ENCODE peak calls at places on chromosomes 7 and 10, in five cellular contexts. M, N, F, P and O are unnamed samples.

GRCh38 chr7:129925416-129926002 is 27.3 kb downstream of the UBE2H start:
- DNase-seq in M (no peak), N (no peak), F (no peak), P (no peak), O (no peak)

GRCh38 chr10:60140681-60141632 is 234.6 kb upstream of the CCDC6 start:
- DNase-seq in M (no peak), N (peak), F (peak), P (peak), O (peak)

GRCh38 chr10:35379226-35380137 is 43.2 kb downstream of the CCNY start:
- DNase-seq in M (no peak), N (no peak), F (peak), P (no peak), O (no peak)

GRCh38 chr7:104252409-104253134 is 44.8 kb upstream of the ORC5 start:
- DNase-seq in M (no peak), N (no peak), F (no peak), P (peak), O (no peak)

GRCh38 chr10:128001346-128001745 is 94.4 kb downstream of the PTPRE start:
- DNase-seq in M (no peak), N (no peak), F (no peak), P (no peak), O (no peak)

GRCh38 chr7:32588657-32589056 is 93.4 kb downstream of the AVL9 start:
- DNase-seq in M (no peak), N (no peak), F (peak), P (no peak), O (no peak)

GRCh38 chr7:122311280-122311679 is 6.7 kb upstream of the FEZF1 start:
- DNase-seq in M (no peak), N (no peak), F (no peak), P (peak), O (no peak)

GRCh38 chr10:11560076-11560709 is 51.3 kb downstream of the USP6NL start:
- DNase-seq in M (no peak), N (no peak), F (peak), P (no peak), O (no peak)

GRCh38 chr7:6167004-6167551 is 105.3 kb downstream of the CYTH3 start:
- DNase-seq in M (no peak), N (no peak), F (no peak), P (peak), O (no peak)

GRCh38 chr10:6927001-6927400 is 346.9 kb upstream of the PRKCQ start:
- DNase-seq in M (no peak), N (no peak), F (no peak), P (no peak), O (no peak)

GRCh38 chr7:100465702-100466311 is 1.7 kb upstream of the SPACDR start:
- DNase-seq in M (no peak), N (peak), F (peak), P (peak), O (peak)

GRCh38 chr7:102042016-102042656 is 224.7 kb downstream of the CUX1 start:
- DNase-seq in M (no peak), N (no peak), F (peak), P (no peak), O (no peak)

GRCh38 chr7:96388166-96388565 is 66.3 kb upstream of the SLC25A13 start:
- DNase-seq in M (no peak), N (no peak), F (peak), P (no peak), O (no peak)

GRCh38 chr10:50582061-50582460 is 41.7 kb downstream of the SGMS1 start:
- DNase-seq in M (no peak), N (no peak), F (no peak), P (no peak), O (no peak)

GRCh38 chr10:126690534-126690933 is 20.0 kb upstream of the C10orf90 start:
- DNase-seq in M (no peak), N (no peak), F (no peak), P (peak), O (no peak)

GRCh38 chr10:33095867-33096479 is 137.9 kb upstream of the ITGB1 start:
- DNase-seq in M (no peak), N (no peak), F (no peak), P (no peak), O (no peak)

GRCh38 chr7:7505936-7506335 is 29.7 kb downstream of the COL28A1 start:
- DNase-seq in M (no peak), N (no peak), F (no peak), P (no peak), O (no peak)

GRCh38 chr10:99630439-99630838 is 10.2 kb upstream of the SLC25A28 start:
- DNase-seq in M (no peak), N (peak), F (peak), P (no peak), O (no peak)

GRCh38 chr10:17673517-17674051 is 29.6 kb downstream of the STAM start:
- DNase-seq in M (no peak), N (no peak), F (peak), P (peak), O (no peak)

GRCh38 chr10:99698504-99699080 is 33.3 kb downstream of the COX15 start:
- DNase-seq in M (no peak), N (no peak), F (no peak), P (peak), O (no peak)